ENCODE peak calls at places on chromosomes 3 and 15, in eight cellular contexts. One of them, this sample, is unnamed.

GRCh38 chr3:13069495-13069894 is 3.7 kb downstream of the IQSEC1 start:
- DNase-seq in ovary: no peak
- DNase-seq in endothelial cell of umbilical vein: no peak
- DNase-seq in astrocyte: no peak
- DNase-seq in left ventricle myocardium inferior: no peak
- DNase-seq in transverse colon: peak; percentile 37
- DNase-seq in AG04450: no peak
- DNase-seq in tibial nerve: no peak
- DNase-seq in this sample: peak; percentile 59

GRCh38 chr3:99118381-99118780 is 216.9 kb upstream of the DCBLD2 start:
- DNase-seq in AG04450: no peak
- DNase-seq in astrocyte: peak; percentile 84
- DNase-seq in endothelial cell of umbilical vein: no peak
- DNase-seq in transverse colon: no peak
- DNase-seq in left ventricle myocardium inferior: no peak
- DNase-seq in tibial nerve: no peak
- DNase-seq in ovary: no peak
- DNase-seq in this sample: no peak

GRCh38 chr3:191531434-191531833 is 70.5 kb downstream of the PYDC2 start:
- DNase-seq in ovary: no peak
- DNase-seq in AG04450: no peak
- DNase-seq in endothelial cell of umbilical vein: no peak
- DNase-seq in left ventricle myocardium inferior: no peak
- DNase-seq in tibial nerve: no peak
- DNase-seq in transverse colon: no peak
- DNase-seq in astrocyte: peak; percentile 1
- DNase-seq in this sample: no peak

GRCh38 chr3:56681963-56682457 is 1.1 kb downstream of the TASOR start:
- DNase-seq in tibial nerve: no peak
- DNase-seq in endothelial cell of umbilical vein: no peak
- DNase-seq in astrocyte: no peak
- DNase-seq in transverse colon: no peak
- DNase-seq in ovary: no peak
- DNase-seq in left ventricle myocardium inferior: no peak
- DNase-seq in AG04450: no peak
- DNase-seq in this sample: no peak

GRCh38 chr3:123367467-123368154 is 81.3 kb downstream of the ADCY5 start:
- DNase-seq in endothelial cell of umbilical vein: no peak
- DNase-seq in transverse colon: no peak
- DNase-seq in astrocyte: no peak
- DNase-seq in left ventricle myocardium inferior: no peak
- DNase-seq in ovary: no peak
- DNase-seq in tibial nerve: no peak
- DNase-seq in AG04450: no peak
- DNase-seq in this sample: no peak

GRCh38 chr3:13750731-13751130 is 129.1 kb downstream of the WNT7A start:
- DNase-seq in AG04450: no peak
- DNase-seq in tibial nerve: no peak
- DNase-seq in astrocyte: no peak
- DNase-seq in ovary: no peak
- DNase-seq in left ventricle myocardium inferior: no peak
- DNase-seq in endothelial cell of umbilical vein: no peak
- DNase-seq in transverse colon: no peak
- DNase-seq in this sample: no peak

GRCh38 chr3:71423151-71423906 is 160.2 kb downstream of the FOXP1 start:
- DNase-seq in transverse colon: no peak
- DNase-seq in AG04450: no peak
- DNase-seq in tibial nerve: no peak
- DNase-seq in endothelial cell of umbilical vein: peak; percentile 58
- DNase-seq in ovary: no peak
- DNase-seq in left ventricle myocardium inferior: peak; percentile 39
- DNase-seq in astrocyte: peak; percentile 51
- DNase-seq in this sample: no peak

GRCh38 chr3:67067251-67067650 is 69.1 kb downstream of the KBTBD8 start:
- DNase-seq in AG04450: no peak
- DNase-seq in endothelial cell of umbilical vein: no peak
- DNase-seq in tibial nerve: no peak
- DNase-seq in ovary: no peak
- DNase-seq in astrocyte: no peak
- DNase-seq in transverse colon: no peak
- DNase-seq in left ventricle myocardium inferior: no peak
- DNase-seq in this sample: no peak

GRCh38 chr3:16086690-16087089 is 87.8 kb upstream of the GALNT15 start:
- DNase-seq in astrocyte: no peak
- DNase-seq in AG04450: no peak
- DNase-seq in ovary: no peak
- DNase-seq in left ventricle myocardium inferior: no peak
- DNase-seq in transverse colon: no peak
- DNase-seq in tibial nerve: no peak
- DNase-seq in endothelial cell of umbilical vein: no peak
- DNase-seq in this sample: no peak

GRCh38 chr15:68187559-68187958 is 17.6 kb downstream of the CALML4 start:
- DNase-seq in AG04450: peak; percentile 61
- DNase-seq in tibial nerve: no peak
- DNase-seq in endothelial cell of umbilical vein: peak; percentile 67
- DNase-seq in astrocyte: peak; percentile 84
- DNase-seq in transverse colon: peak; percentile 72
- DNase-seq in left ventricle myocardium inferior: peak; percentile 50
- DNase-seq in ovary: peak; percentile 70
- DNase-seq in this sample: no peak

GRCh38 chr3:180804871-180805430 is 107.5 kb upstream of the FXR1 start:
- DNase-seq in transverse colon: no peak
- DNase-seq in AG04450: no peak
- DNase-seq in astrocyte: peak; percentile 54
- DNase-seq in left ventricle myocardium inferior: no peak
- DNase-seq in tibial nerve: no peak
- DNase-seq in endothelial cell of umbilical vein: peak; percentile 70
- DNase-seq in ovary: peak; percentile 30
- DNase-seq in this sample: no peak

GRCh38 chr3:126202281-126203079 is 22.1 kb upstream of the ALDH1L1 start:
- DNase-seq in astrocyte: no peak
- DNase-seq in AG04450: no peak
- DNase-seq in ovary: no peak
- DNase-seq in tibial nerve: no peak
- DNase-seq in transverse colon: no peak
- DNase-seq in left ventricle myocardium inferior: no peak
- DNase-seq in endothelial cell of umbilical vein: no peak
- DNase-seq in this sample: no peak

GRCh38 chr15:59894835-59895234 is 109.3 kb upstream of the FOXB1 start:
- DNase-seq in tibial nerve: no peak
- DNase-seq in AG04450: no peak
- DNase-seq in left ventricle myocardium inferior: no peak
- DNase-seq in transverse colon: no peak
- DNase-seq in astrocyte: no peak
- DNase-seq in endothelial cell of umbilical vein: no peak
- DNase-seq in ovary: no peak
- DNase-seq in this sample: no peak

GRCh38 chr3:154981201-154981600 is 98.9 kb upstream of the MME start:
- DNase-seq in endothelial cell of umbilical vein: no peak
- DNase-seq in ovary: no peak
- DNase-seq in AG04450: no peak
- DNase-seq in tibial nerve: no peak
- DNase-seq in left ventricle myocardium inferior: no peak
- DNase-seq in astrocyte: no peak
- DNase-seq in transverse colon: no peak
- DNase-seq in this sample: no peak

GRCh38 chr3:185983495-185984141 is 45.8 kb upstream of the TRA2B start:
- DNase-seq in astrocyte: peak; percentile 15
- DNase-seq in ovary: peak; percentile 64
- DNase-seq in left ventricle myocardium inferior: peak; percentile 36
- DNase-seq in tibial nerve: peak; percentile 73
- DNase-seq in transverse colon: peak; percentile 75
- DNase-seq in endothelial cell of umbilical vein: peak; percentile 55
- DNase-seq in AG04450: peak; percentile 45
- DNase-seq in this sample: no peak

GRCh38 chr3:44099566-44100297 is 142.0 kb upstream of the TOPAZ1 start:
- DNase-seq in left ventricle myocardium inferior: no peak
- DNase-seq in ovary: no peak
- DNase-seq in tibial nerve: no peak
- DNase-seq in astrocyte: no peak
- DNase-seq in AG04450: no peak
- DNase-seq in endothelial cell of umbilical vein: no peak
- DNase-seq in transverse colon: no peak
- DNase-seq in this sample: no peak
- TF ChIP-seq CTCF in left ventricle myocardium inferior: no peak
- TF ChIP-seq CTCF in ovary: no peak
- TF ChIP-seq CTCF in tibial nerve: no peak
- TF ChIP-seq CTCF in astrocyte: no peak
- TF ChIP-seq CTCF in AG04450: no peak
- TF ChIP-seq CTCF in endothelial cell of umbilical vein: no peak
- TF ChIP-seq CTCF in transverse colon: no peak
- TF ChIP-seq CTCF in this sample: no peak

DNA sequence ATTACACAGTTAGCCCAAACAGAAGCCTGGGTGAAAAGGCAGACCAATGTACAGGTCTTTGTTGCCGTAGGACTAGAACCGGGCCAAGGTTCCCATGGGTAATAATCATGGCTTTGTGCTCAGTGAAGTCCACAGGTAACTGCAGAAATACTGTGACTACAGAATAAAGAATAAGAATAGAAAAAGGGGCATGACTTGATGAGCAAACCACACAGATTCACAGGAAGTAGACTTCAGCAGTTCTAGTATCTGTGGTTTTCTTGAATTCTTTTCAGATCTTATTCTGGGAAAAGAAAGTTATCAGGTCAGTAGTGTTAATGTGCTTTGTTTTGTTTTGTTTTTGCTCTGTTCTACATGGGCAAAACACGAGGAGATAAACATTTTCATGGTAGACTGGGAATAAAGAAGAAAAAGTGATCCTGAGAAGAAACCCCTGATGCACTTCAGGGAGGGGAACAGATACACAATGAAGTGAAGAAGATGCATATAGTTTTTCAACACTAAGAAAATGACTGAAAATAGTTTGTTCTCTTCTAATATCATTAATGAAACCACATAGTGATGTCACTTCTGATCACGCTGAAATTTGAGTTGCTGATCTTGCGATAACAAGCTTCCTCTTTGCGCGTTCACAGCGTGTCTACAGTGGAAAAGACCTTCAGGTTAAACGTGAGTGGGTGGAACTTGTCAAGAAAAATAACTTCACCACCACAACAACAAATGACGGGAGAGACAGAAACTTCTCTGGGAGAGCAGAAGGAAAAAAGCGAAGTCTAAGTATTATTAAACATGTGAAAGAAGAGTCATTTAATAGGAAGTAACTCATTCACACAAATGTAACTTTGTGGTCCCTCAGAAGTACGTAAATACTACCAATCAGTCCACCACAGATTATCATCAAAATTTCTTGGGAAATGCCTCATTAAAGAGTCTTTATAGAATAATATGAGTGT is 315.8 kb upstream of the SATB1 start:
- DNase-seq in endothelial cell of umbilical vein: no peak
- DNase-seq in left ventricle myocardium inferior: no peak
- DNase-seq in AG04450: no peak
- DNase-seq in ovary: no peak
- DNase-seq in astrocyte: no peak
- DNase-seq in tibial nerve: no peak
- DNase-seq in transverse colon: peak; percentile 16
- DNase-seq in this sample: peak; percentile 35
- H3K4me3 ChIP-seq in endothelial cell of umbilical vein: no peak overlapping the region
- H3K4me3 ChIP-seq in left ventricle myocardium inferior: no peak overlapping the region
- H3K4me3 ChIP-seq in AG04450: no peak overlapping the region
- H3K4me3 ChIP-seq in ovary: no peak overlapping the region
- H3K4me3 ChIP-seq in astrocyte: no peak overlapping the region
- H3K4me3 ChIP-seq in tibial nerve: no peak overlapping the region
- H3K4me3 ChIP-seq in transverse colon: no peak overlapping the region
- H3K4me3 ChIP-seq in this sample: no peak overlapping the region

GRCh38 chr3:63914312-63914711 is 2.1 kb upstream of the SCAANT1 start:
- DNase-seq in AG04450: no peak
- DNase-seq in ovary: peak; percentile 43
- DNase-seq in astrocyte: no peak
- DNase-seq in left ventricle myocardium inferior: no peak
- DNase-seq in endothelial cell of umbilical vein: peak; percentile 15
- DNase-seq in transverse colon: peak; percentile 61
- DNase-seq in tibial nerve: no peak
- DNase-seq in this sample: no peak

GRCh38 chr3:63912768-63913588 is 795 bp upstream of the SCAANT1 start:
- DNase-seq in tibial nerve: peak; percentile 35
- DNase-seq in ovary: peak; percentile 78
- DNase-seq in AG04450: no peak
- DNase-seq in astrocyte: peak; percentile 76
- DNase-seq in transverse colon: peak; percentile 81
- DNase-seq in endothelial cell of umbilical vein: peak; percentile 43
- DNase-seq in left ventricle myocardium inferior: peak; percentile 36
- DNase-seq in this sample: no peak

GRCh38 chr3:63911395-63911900 is 735 bp downstream of the SCAANT1 start:
- DNase-seq in left ventricle myocardium inferior: no peak
- DNase-seq in transverse colon: no peak
- DNase-seq in endothelial cell of umbilical vein: no peak
- DNase-seq in tibial nerve: no peak
- DNase-seq in ovary: no peak
- DNase-seq in astrocyte: no peak
- DNase-seq in AG04450: no peak
- DNase-seq in this sample: no peak

GRCh38 chr3:63910873-63911272 is 1.3 kb downstream of the SCAANT1 start:
- DNase-seq in AG04450: no peak
- DNase-seq in endothelial cell of umbilical vein: peak; percentile 17
- DNase-seq in astrocyte: peak; percentile 38
- DNase-seq in left ventricle myocardium inferior: no peak
- DNase-seq in transverse colon: no peak
- DNase-seq in ovary: no peak
- DNase-seq in tibial nerve: no peak
- DNase-seq in this sample: no peak

DNA sequence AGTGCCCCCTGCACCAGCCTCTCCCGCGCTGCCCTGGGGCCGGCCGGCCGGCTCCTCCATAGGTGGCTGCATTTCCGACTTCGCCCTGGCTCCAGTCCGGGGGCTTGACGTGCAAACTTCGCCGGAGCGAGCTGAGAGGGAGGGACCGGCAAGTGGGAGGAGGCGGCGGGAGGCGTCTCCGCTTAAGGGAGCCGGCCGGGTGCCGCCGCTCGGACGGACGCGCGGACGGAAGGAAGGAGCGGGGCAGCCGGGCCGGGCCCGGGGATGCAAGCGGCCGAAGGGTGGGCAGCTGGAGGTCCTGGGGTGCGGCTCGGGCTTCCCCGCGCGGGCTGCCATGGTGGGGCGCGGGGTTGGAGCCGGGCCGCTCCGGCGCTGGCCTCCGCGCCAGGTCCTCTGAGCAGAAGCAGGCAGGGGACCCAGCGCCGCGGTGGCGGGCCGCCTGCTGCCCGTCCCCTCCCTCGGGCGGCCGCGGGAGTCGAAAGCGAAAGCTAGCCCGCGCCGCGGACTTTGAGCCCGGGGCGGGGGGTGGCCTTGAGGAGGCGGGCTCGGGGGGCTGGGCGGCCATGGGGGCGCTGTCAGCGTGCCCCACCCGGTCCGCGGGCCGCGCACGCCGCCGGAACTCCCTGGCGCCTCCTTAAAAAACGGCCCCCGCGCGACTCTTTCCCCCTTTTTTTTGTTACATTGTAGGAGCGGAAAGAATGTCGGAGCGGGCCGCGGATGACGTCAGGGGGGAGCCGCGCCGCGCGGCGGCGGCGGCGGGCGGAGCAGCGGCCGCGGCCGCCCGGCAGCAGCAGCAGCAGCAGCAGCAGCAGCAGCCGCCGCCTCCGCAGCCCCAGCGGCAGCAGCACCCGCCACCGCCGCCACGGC is at the start of gene SCAANT1:
- DNase-seq in astrocyte: peak; percentile 86
- DNase-seq in AG04450: peak; percentile 67
- DNase-seq in left ventricle myocardium inferior: peak; percentile 92
- DNase-seq in ovary: peak; percentile 90
- DNase-seq in transverse colon: peak; percentile 92
- DNase-seq in tibial nerve: peak; percentile 78
- DNase-seq in endothelial cell of umbilical vein: peak; percentile 86
- DNase-seq in this sample: no peak
- TF ChIP-seq CTCF in astrocyte: no peak
- TF ChIP-seq CTCF in AG04450: no peak
- TF ChIP-seq CTCF in left ventricle myocardium inferior: peak; percentile 32
- TF ChIP-seq CTCF in ovary: peak; percentile 24
- TF ChIP-seq CTCF in transverse colon: peak; percentile 51
- TF ChIP-seq CTCF in tibial nerve: peak; percentile 46
- TF ChIP-seq CTCF in endothelial cell of umbilical vein: no peak
- TF ChIP-seq CTCF in this sample: no peak

GRCh38 chr3:27632431-27633223 is 89.5 kb downstream of the EOMES start:
- DNase-seq in astrocyte: peak; percentile 64
- DNase-seq in ovary: peak; percentile 62
- DNase-seq in transverse colon: peak; percentile 48
- DNase-seq in endothelial cell of umbilical vein: peak; percentile 66
- DNase-seq in tibial nerve: peak; percentile 14
- DNase-seq in left ventricle myocardium inferior: peak; percentile 43
- DNase-seq in AG04450: peak; percentile 26
- DNase-seq in this sample: no peak
- H3K4me3 ChIP-seq in astrocyte: peak overlapping the region; percentile 60
- H3K4me3 ChIP-seq in ovary: peak overlapping the region; percentile 46
- H3K4me3 ChIP-seq in transverse colon: peak overlapping the region; percentile 44
- H3K4me3 ChIP-seq in endothelial cell of umbilical vein: peak overlapping the region; percentile 59
- H3K4me3 ChIP-seq in tibial nerve: peak overlapping the region; percentile 62
- H3K4me3 ChIP-seq in left ventricle myocardium inferior: peak overlapping the region; percentile 73
- H3K4me3 ChIP-seq in AG04450: peak overlapping the region; percentile 62
- H3K4me3 ChIP-seq in this sample: peak overlapping the region; percentile 55

This sample was measured in GM12864.